ENCODE peak calls at places on chromosomes 13 and 19, in five cellular contexts. D, C, E, X and B are unnamed samples.

GRCh38 chr19:14116918-14117578 is 514 bp downstream of the PRKACA start:
- DNase-seq in E (no peak), X (no peak), C (no peak), D (peak; percentile 40), B (peak; percentile 40)

GRCh38 chr19:18674616-18675015 is 8.9 kb upstream of the CRTC1 start:
- DNase-seq in D (no peak), C (no peak), X (no peak), E (no peak), B (no peak)

GRCh38 chr13:50969691-50970090 is 60.1 kb downstream of the RNASEH2B start:
- DNase-seq in E (peak; percentile 26), X (no peak), C (peak; percentile 17), D (no peak), B (no peak)

GRCh38 chr19:37506387-37507166 is at the start of gene ZNF793:
- DNase-seq in D (peak; percentile 80), X (peak; percentile 75), C (no peak), E (peak; percentile 88), B (peak; percentile 78)

GRCh38 chr19:5086232-5086631 is 117.3 kb downstream of the KDM4B start:
- DNase-seq in C (no peak), E (no peak), X (no peak), D (no peak), B (no peak)

GRCh38 chr19:30447276-30447870 is 75.2 kb downstream of the ZNF536 start:
- DNase-seq in E (peak; percentile 1), X (no peak), C (no peak), D (no peak), B (no peak)

GRCh38 chr13:113786262-113786841 is 27.3 kb downstream of the TMEM255B start:
- DNase-seq in C (no peak), E (peak; percentile 29), X (peak; percentile 8), D (no peak), B (no peak)

GRCh38 chr13:43319617-43320444 is 296.4 kb downstream of the DNAJC15 start:
- DNase-seq in X (no peak), E (no peak), C (no peak), D (no peak), B (no peak)

GRCh38 chr13:69324109-69324886 is 783.3 kb upstream of the ATXN8OS start:
- DNase-seq in D (no peak), C (no peak), X (no peak), E (peak; percentile 28), B (no peak)

GRCh38 chr13:81106348-81106747 is 765.4 kb upstream of the SPRY2 start:
- DNase-seq in X (no peak), E (no peak), D (no peak), C (no peak), B (no peak)

GRCh38 chr13:45142440-45143345 is 22.4 kb downstream of the GTF2F2 start:
- DNase-seq in X (no peak), E (peak; percentile 14), C (no peak), D (no peak), B (no peak)

GRCh38 chr13:106525865-106526264 is 9.6 kb downstream of the EFNB2 start:
- DNase-seq in D (no peak), E (no peak), C (no peak), X (no peak), B (no peak)

GRCh38 chr13:98481511-98481951 is 95.4 kb downstream of the STK24 start:
- DNase-seq in D (no peak), C (no peak), E (no peak), X (no peak), B (no peak)

GRCh38 chr13:23450340-23451046 is 17.0 kb upstream of the SACS start:
- DNase-seq in D (no peak), E (no peak), C (no peak), X (no peak), B (no peak)

GRCh38 chr13:113098163-113098732 is 7.3 kb upstream of the F7 start:
- DNase-seq in E (peak; percentile 52), C (no peak), X (no peak), D (no peak), B (no peak)

GRCh38 chr13:68056816-68057710 is 826.9 kb upstream of the PCDH9 start:
- DNase-seq in C (no peak), D (no peak), X (no peak), E (peak; percentile 88), B (no peak)

GRCh38 chr19:48970923-48971395 is 5.8 kb downstream of the FTL start:
- DNase-seq in E (peak; percentile 88), X (peak; percentile 85), C (peak; percentile 72), D (peak; percentile 87), B (peak; percentile 75)

GRCh38 chr13:39777527-39778061 is 122.1 kb downstream of the COG6 start:
- DNase-seq in E (peak; percentile 96), X (no peak), C (peak; percentile 55), D (no peak), B (no peak)

GRCh38 chr13:30567072-30567471 is 50.6 kb upstream of the USPL1 start:
- DNase-seq in X (no peak), E (no peak), D (no peak), C (no peak), B (no peak)

GRCh38 chr13:21668665-21669599 is 1.9 kb upstream of the FGF9 start:
- DNase-seq in C (no peak), X (no peak), E (peak; percentile 23), D (no peak), B (no peak)

GRCh38 chr19:16548956-16549355 is 6.7 kb upstream of the CHERP start:
- DNase-seq in E (no peak), C (no peak), X (no peak), D (no peak), B (no peak)

GRCh38 chr19:51368366-51369282 is at the start of gene CLDND2:
- DNase-seq in X (no peak), C (peak; percentile 69), E (no peak), D (no peak), B (no peak)

GRCh38 chr13:113900646-113901045 is 36.8 kb upstream of the GAS6 start:
- DNase-seq in D (no peak), X (no peak), C (no peak), E (no peak), B (peak; percentile 14)

GRCh38 chr13:104961246-104961645 is 1574.2 kb downstream of the EFNB2 start:
- DNase-seq in X (no peak), D (no peak), C (no peak), E (no peak), B (no peak)

GRCh38 chr19:16628984-16629691 is 1.1 kb upstream of the MED26 start:
- DNase-seq in C (no peak), X (peak; percentile 48), E (peak; percentile 72), D (no peak), B (no peak)

GRCh38 chr13:94309997-94310842 is 169.3 kb downstream of the DCT start:
- DNase-seq in E (peak; percentile 80), X (no peak), C (no peak), D (no peak), B (no peak)

GRCh38 chr19:3398114-3398899 is 31.9 kb downstream of the NFIC start:
- DNase-seq in D (no peak), C (no peak), E (peak; percentile 54), X (peak; percentile 83), B (peak; percentile 77)

GRCh38 chr19:1663854-1664253 is 11.4 kb upstream of the TCF3 start:
- DNase-seq in X (no peak), D (no peak), C (no peak), E (no peak), B (no peak)

GRCh38 chr13:45823583-45823982 is 28.0 kb downstream of the SIAH3 start:
- DNase-seq in C (no peak), X (no peak), E (no peak), D (no peak), B (no peak)

GRCh38 chr19:14507704-14508246 is 10.4 kb downstream of the DNAJB1 start:
- DNase-seq in C (no peak), D (no peak), X (no peak), E (peak; percentile 63), B (peak; percentile 58)

GRCh38 chr13:34017231-34017630 is 199.3 kb downstream of the RFC3 start:
- DNase-seq in C (no peak), X (no peak), E (no peak), D (no peak), B (no peak)

GRCh38 chr13:90890435-90890834 is 457.1 kb upstream of the MIR17HG start:
- DNase-seq in X (no peak), D (no peak), E (no peak), C (no peak), B (no peak)

GRCh38 chr13:24500977-24501376 is 11.6 kb downstream of the PARP4 start:
- DNase-seq in C (no peak), D (no peak), E (peak; percentile 87), X (no peak), B (no peak)

GRCh38 chr19:56601375-56601774 is 6.3 kb downstream of the ZNF71 start:
- DNase-seq in D (no peak), X (no peak), E (peak; percentile 12), C (no peak), B (no peak)

GRCh38 chr13:75825161-75825560 is 189.0 kb downstream of the LMO7 start:
- DNase-seq in C (no peak), X (no peak), E (no peak), D (no peak), B (no peak)